ENCODE peak calls at places on chromosomes 6 and 20, in ten cellular contexts. X is EH; G is amniotic stem cell; A is stimulated activated CD4-positive, alpha-beta T cell treated with anti-CD3 and anti-CD28 coated beads, Interleukin-15, amount 100 ng/mL, for 1 hour; Q is GM10248; H is H4; O is PC-9; B is HCT116; I is GM20000; M is NCI-H1417 treated with DMSO at 0.1 percent for 48 hours. U is an unnamed sample.

GRCh38 chr20:59580991-59581401 is 23.3 kb upstream of the PHACTR3 start:
- DNase-seq in H (no peak), M (no peak), O (no peak), Q (no peak), G (no peak), B (no peak), A (no peak), I (no peak), X (no peak), U (no peak)

GRCh38 chr20:41770427-41770826 is 152.2 kb upstream of the CHD6 start:
- DNase-seq in X (no peak), O (no peak), M (no peak), Q (no peak), H (no peak), A (no peak), G (no peak), B (no peak), I (no peak), U (no peak)

GRCh38 chr6:84685983-84686584 is 78.3 kb downstream of the TBX18 start:
- DNase-seq in A (no peak), O (no peak), X (no peak), B (peak), G (no peak), M (no peak), Q (peak), H (no peak), I (no peak), U (peak)

GRCh38 chr20:34190679-34191090 is 50.5 kb upstream of the ASIP start:
- DNase-seq in M (peak), A (peak), G (peak), I (peak), H (peak), Q (peak), X (peak), B (peak), O (peak), U (peak)

GRCh38 chr20:49529470-49529869 is 38.5 kb downstream of the PTGIS start:
- DNase-seq in I (no peak), X (no peak), G (no peak), B (no peak), A (no peak), Q (no peak), M (no peak), O (no peak), H (no peak), U (no peak)

GRCh38 chr20:48818481-48818987 is 9.3 kb downstream of the PREX1 start:
- DNase-seq in M (no peak), B (no peak), X (no peak), O (no peak), I (peak), A (no peak), Q (peak), H (no peak), G (no peak), U (no peak)

GRCh38 chr6:145643760-145644159 is 91.6 kb downstream of the EPM2A start:
- DNase-seq in M (no peak), Q (no peak), A (no peak), G (no peak), H (no peak), O (no peak), X (peak), I (no peak), B (no peak), U (no peak)

GRCh38 chr6:77290798-77291197 is 172.5 kb downstream of the HTR1B start:
- DNase-seq in I (no peak), G (no peak), B (no peak), Q (no peak), M (no peak), H (no peak), O (no peak), A (no peak), X (no peak), U (no peak)

GRCh38 chr20:16292227-16292626 is 281.0 kb downstream of the KIF16B start:
- DNase-seq in I (no peak), Q (no peak), A (no peak), B (no peak), G (no peak), X (no peak), H (no peak), M (no peak), O (no peak), U (no peak)

GRCh38 chr20:8287328-8287727 is 155.3 kb downstream of the PLCB1 start:
- DNase-seq in G (no peak), I (no peak), M (peak), A (no peak), Q (no peak), B (no peak), X (no peak), H (no peak), O (no peak), U (no peak)

GRCh38 chr6:44275271-44275748 is 5.1 kb downstream of the TMEM151B start:
- DNase-seq in Q (no peak), I (no peak), X (no peak), G (no peak), B (no peak), A (no peak), O (no peak), M (no peak), H (no peak), U (no peak)

GRCh38 chr20:64188682-64189529 is 24.7 kb downstream of the MYT1 start:
- DNase-seq in A (no peak), O (peak), B (peak), I (no peak), H (peak), X (peak), M (peak), G (no peak), Q (no peak), U (no peak)

GRCh38 chr20:34062651-34063482 is 49.2 kb downstream of the EIF2S2 start:
- DNase-seq in A (no peak), O (no peak), Q (no peak), H (no peak), G (no peak), X (peak), M (no peak), I (no peak), B (no peak), U (no peak)

GRCh38 chr6:138157986-138158638 is 3.6 kb upstream of the ARFGEF3 start:
- DNase-seq in A (no peak), G (no peak), I (no peak), X (peak), Q (no peak), M (no peak), B (no peak), O (peak), H (no peak), U (no peak)

GRCh38 chr6:38178584-38178886 is 359.0 kb downstream of the ZFAND3 start:
- DNase-seq in H (no peak), A (no peak), O (no peak), X (no peak), Q (no peak), M (no peak), G (no peak), B (no peak), I (no peak), U (no peak)

GRCh38 chr6:132527791-132528190 is 10.3 kb upstream of the TAAR9 start:
- DNase-seq in X (peak), A (no peak), Q (no peak), G (no peak), B (peak), I (no peak), M (no peak), O (no peak), H (no peak), U (peak)

GRCh38 chr6:129314575-129314974 is 395.4 kb downstream of the ARHGAP18 start:
- DNase-seq in O (no peak), Q (no peak), A (no peak), I (no peak), B (no peak), G (no peak), M (no peak), X (no peak), H (no peak), U (no peak)

U was measured in NCI-H460.